ENCODE peak calls at places on chromosomes 2 and 18, in ten cellular contexts. I is naive B cell; O is NCI-H146; F is endothelial cell; B is suprapubic skin; W is hypothalamus; R is cerebellum; H is activated naive CD8-positive, alpha-beta T cell treated with anti-CD3 and anti-CD28 coated beads, Interleukin-2, amount 50 U/mL, for 24 hours; U is stimulated activated CD4-positive, alpha-beta T cell treated with anti-CD3 and anti-CD28 coated beads, TNF-alpha, amount 100 ng/mL, for 4 hours; Y is uterus. Q is an unnamed sample.

GRCh38 chr2:149084924-149085795 is 46.7 kb downstream of the LYPD6B start:
- DNase-seq in W (no peak), F (no peak), Y (no peak), I (no peak), U (no peak), B (no peak), R (no peak), H (no peak), O (no peak), Q (no peak)

GRCh38 chr2:69827796-69828540 is 1.5 kb upstream of the GMCL1 start:
- DNase-seq in H (no peak), Y (no peak), R (no peak), F (no peak), W (no peak), U (no peak), I (no peak), B (no peak), O (no peak), Q (no peak)

GRCh38 chr2:167862787-167863186 is 384.6 kb downstream of the STK39 start:
- DNase-seq in U (no peak), I (no peak), O (no peak), Y (no peak), R (no peak), W (no peak), B (no peak), H (no peak), F (no peak), Q (peak)

GRCh38 chr18:63307555-63308200 is 11.9 kb downstream of the BCL2 start:
- DNase-seq in I (no peak), W (no peak), Y (no peak), B (no peak), R (peak), H (no peak), O (no peak), F (no peak), U (no peak), Q (no peak)

GRCh38 chr18:74124642-74125041 is 23.0 kb downstream of the FBXO15 start:
- DNase-seq in H (no peak), W (no peak), Y (no peak), B (no peak), F (no peak), I (no peak), U (no peak), O (no peak), R (no peak), Q (no peak)

GRCh38 chr2:237407734-237408133 is 6.2 kb downstream of the COL6A3 start:
- DNase-seq in O (no peak), W (no peak), Y (peak), B (no peak), R (no peak), H (no peak), U (no peak), I (no peak), F (no peak), Q (no peak)

GRCh38 chr2:174666312-174666711 is 68.7 kb upstream of the WIPF1 start:
- DNase-seq in B (no peak), O (no peak), Y (no peak), U (no peak), H (no peak), F (no peak), R (no peak), I (no peak), W (no peak), Q (no peak)

GRCh38 chr18:58004317-58004716 is 39.7 kb upstream of the NEDD4L start:
- DNase-seq in O (no peak), W (no peak), B (no peak), F (no peak), Y (no peak), H (no peak), U (no peak), I (no peak), R (no peak), Q (no peak)

GRCh38 chr2:235594041-235594440 is 100.2 kb downstream of the AGAP1 start:
- DNase-seq in H (no peak), U (no peak), Y (no peak), B (no peak), I (no peak), F (no peak), O (peak), W (no peak), R (peak), Q (no peak)